ENCODE peak calls at places on chromosomes 13 and 19, in five cellular contexts. One of them, this sample, is unnamed.

GRCh38 chr13:110824901-110825300 is 90.0 kb downstream of the ANKRD10 start:
- DNase-seq in mammary epithelial cell: no peak
- DNase-seq in adrenal gland: no peak
- DNase-seq in thoracic aorta: no peak
- DNase-seq in foreskin fibroblast: no peak
- DNase-seq in this sample: no peak

GRCh38 chr13:113750554-113751399 is 8.2 kb upstream of the TMEM255B start:
- DNase-seq in mammary epithelial cell: no peak
- DNase-seq in adrenal gland: no peak
- DNase-seq in thoracic aorta: no peak
- DNase-seq in foreskin fibroblast: no peak
- DNase-seq in this sample: no peak

GRCh38 chr19:49301165-49301865 is 23.7 kb downstream of the SLC6A16 start:
- DNase-seq in mammary epithelial cell: peak
- DNase-seq in adrenal gland: peak
- DNase-seq in thoracic aorta: peak
- DNase-seq in foreskin fibroblast: peak
- DNase-seq in this sample: peak

GRCh38 chr13:33213797-33214196 is 71.8 kb downstream of the STARD13 start:
- DNase-seq in mammary epithelial cell: no peak
- DNase-seq in adrenal gland: no peak
- DNase-seq in thoracic aorta: no peak
- DNase-seq in foreskin fibroblast: no peak
- DNase-seq in this sample: no peak

GRCh38 chr19:33296473-33297060 is 5.8 kb downstream of the CEBPA start:
- DNase-seq in mammary epithelial cell: no peak
- DNase-seq in adrenal gland: no peak
- DNase-seq in thoracic aorta: no peak
- DNase-seq in foreskin fibroblast: no peak
- DNase-seq in this sample: no peak

GRCh38 chr13:52455677-52456041 is 381 bp downstream of the CKAP2 start:
- DNase-seq in mammary epithelial cell: peak
- DNase-seq in adrenal gland: peak
- DNase-seq in thoracic aorta: peak
- DNase-seq in foreskin fibroblast: peak
- DNase-seq in this sample: peak

GRCh38 chr19:12364391-12365093 is 941 bp downstream of the ZNF442 start:
- DNase-seq in mammary epithelial cell: peak
- DNase-seq in adrenal gland: peak
- DNase-seq in thoracic aorta: no peak
- DNase-seq in foreskin fibroblast: peak
- DNase-seq in this sample: no peak

GRCh38 chr13:26022538-26023292 is 29.1 kb downstream of the SHISA2 start:
- DNase-seq in mammary epithelial cell: peak
- DNase-seq in adrenal gland: peak
- DNase-seq in thoracic aorta: peak
- DNase-seq in foreskin fibroblast: peak
- DNase-seq in this sample: peak

GRCh38 chr19:48419158-48419920 is 25.9 kb downstream of the GRIN2D start:
- DNase-seq in mammary epithelial cell: no peak
- DNase-seq in adrenal gland: peak
- DNase-seq in thoracic aorta: no peak
- DNase-seq in foreskin fibroblast: no peak
- DNase-seq in this sample: peak

GRCh38 chr13:27211771-27212364 is 39.5 kb upstream of the RPL21 start:
- DNase-seq in mammary epithelial cell: peak
- DNase-seq in adrenal gland: peak
- DNase-seq in thoracic aorta: no peak
- DNase-seq in foreskin fibroblast: peak
- DNase-seq in this sample: peak

GRCh38 chr13:23140492-23140891 is 40.3 kb upstream of the SGCG start:
- DNase-seq in mammary epithelial cell: no peak
- DNase-seq in adrenal gland: no peak
- DNase-seq in thoracic aorta: no peak
- DNase-seq in foreskin fibroblast: peak
- DNase-seq in this sample: no peak

GRCh38 chr13:19085258-19085657 is 96.4 kb downstream of the TUBA3C start:
- DNase-seq in mammary epithelial cell: no peak
- DNase-seq in adrenal gland: no peak
- DNase-seq in thoracic aorta: no peak
- DNase-seq in foreskin fibroblast: no peak
- DNase-seq in this sample: no peak

GRCh38 chr13:99205621-99206220 is 5.1 kb downstream of the UBAC2 start:
- DNase-seq in mammary epithelial cell: no peak
- DNase-seq in adrenal gland: no peak
- DNase-seq in thoracic aorta: no peak
- DNase-seq in foreskin fibroblast: no peak
- DNase-seq in this sample: no peak

GRCh38 chr19:17872251-17873001 is 681 bp downstream of the SLC5A5 start:
- DNase-seq in mammary epithelial cell: no peak
- DNase-seq in adrenal gland: no peak
- DNase-seq in thoracic aorta: no peak
- DNase-seq in foreskin fibroblast: no peak
- DNase-seq in this sample: no peak

DNA sequence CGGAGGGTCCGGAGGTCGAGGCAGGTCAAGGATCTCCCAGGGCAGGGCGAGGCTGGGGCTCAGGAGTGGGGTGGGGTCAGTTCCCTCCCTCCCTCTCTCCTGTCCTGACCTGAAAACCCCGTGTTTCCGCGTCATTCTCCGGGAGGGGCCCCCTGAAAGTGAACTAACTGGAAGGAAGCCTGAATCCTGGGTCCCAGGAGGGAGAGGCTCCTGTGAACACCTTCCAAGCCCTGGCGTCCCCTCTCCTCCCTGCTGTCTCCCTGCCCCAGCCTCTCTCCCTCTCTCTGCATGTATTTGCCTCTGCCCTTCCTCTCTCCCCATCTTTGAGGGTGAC is 741 bp upstream of the CADM4 start:
- DNase-seq in mammary epithelial cell: no peak
- DNase-seq in adrenal gland: no peak
- DNase-seq in thoracic aorta: no peak
- DNase-seq in foreskin fibroblast: no peak
- DNase-seq in this sample: no peak
- H3K4me3 ChIP-seq in mammary epithelial cell: peak
- H3K4me3 ChIP-seq in adrenal gland: no peak
- H3K4me3 ChIP-seq in thoracic aorta: peak
- H3K4me3 ChIP-seq in foreskin fibroblast: peak
- H3K4me3 ChIP-seq in this sample: peak

GRCh38 chr13:109135018-109135417 is 505.6 kb downstream of the MYO16 start:
- DNase-seq in mammary epithelial cell: no peak
- DNase-seq in adrenal gland: no peak
- DNase-seq in thoracic aorta: no peak
- DNase-seq in foreskin fibroblast: no peak
- DNase-seq in this sample: no peak
- TF ChIP-seq CTCF in mammary epithelial cell: no peak
- TF ChIP-seq CTCF in adrenal gland: no peak
- TF ChIP-seq CTCF in thoracic aorta: no peak
- TF ChIP-seq CTCF in foreskin fibroblast: no peak
- TF ChIP-seq CTCF in this sample: no peak

DNA sequence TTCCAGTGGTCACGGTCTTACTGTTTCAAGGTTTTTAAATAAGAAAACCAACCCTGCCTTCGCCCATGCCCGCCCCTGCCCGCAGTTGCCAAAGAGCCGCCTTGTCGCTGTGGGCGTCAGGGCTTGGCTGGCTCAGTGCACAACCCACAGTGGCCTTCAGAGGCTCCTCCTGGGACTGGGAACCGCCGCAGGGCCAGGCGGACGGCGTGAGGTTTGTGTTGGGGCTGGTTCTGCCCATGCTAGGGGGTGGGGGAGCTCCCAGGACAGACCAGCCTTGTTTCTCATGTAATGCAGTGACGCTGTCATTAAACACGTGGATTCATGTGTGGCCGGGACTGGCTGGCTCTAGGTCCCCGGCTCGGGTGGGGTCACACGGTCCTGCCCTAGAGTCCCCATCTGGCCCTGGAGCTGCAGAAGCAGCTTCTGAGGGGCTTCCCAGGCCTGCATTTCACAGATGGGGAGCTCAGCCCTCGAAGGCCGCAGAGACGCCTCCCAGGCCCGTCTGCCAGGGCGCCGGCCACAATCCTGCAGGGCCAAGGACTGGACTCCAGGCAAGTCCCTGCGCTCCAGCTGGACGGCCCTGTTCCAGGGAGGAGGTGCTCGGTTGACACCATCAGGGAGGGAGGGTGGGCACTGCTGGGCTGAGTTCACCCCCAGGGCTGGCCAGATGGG is 2.4 kb upstream of the TEKTIP1 start:
- DNase-seq in mammary epithelial cell: peak
- DNase-seq in adrenal gland: peak
- DNase-seq in thoracic aorta: no peak
- DNase-seq in foreskin fibroblast: no peak
- DNase-seq in this sample: no peak
- H3K4me3 ChIP-seq in mammary epithelial cell: no peak
- H3K4me3 ChIP-seq in adrenal gland: no peak
- H3K4me3 ChIP-seq in thoracic aorta: no peak
- H3K4me3 ChIP-seq in foreskin fibroblast: no peak
- H3K4me3 ChIP-seq in this sample: no peak

DNA sequence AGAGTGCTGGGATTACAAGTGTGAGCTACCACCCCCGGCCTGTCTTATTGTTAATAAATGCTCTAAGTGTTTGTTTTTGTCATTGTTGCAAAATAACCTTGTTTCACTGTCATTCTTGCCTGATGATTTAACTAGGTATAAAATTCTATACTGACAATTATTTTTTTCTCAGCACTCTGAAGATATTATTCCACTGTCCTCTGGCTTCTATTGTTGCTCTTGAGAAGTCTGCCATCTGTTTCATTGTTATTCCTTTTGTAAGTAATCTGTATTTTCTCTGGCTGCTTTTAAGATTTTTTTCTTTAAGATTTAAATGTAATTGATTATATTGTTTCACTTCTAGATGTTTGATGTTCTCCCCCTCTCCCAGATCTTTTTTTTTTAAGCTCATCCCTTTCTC is 17.6 kb downstream of the ZNF420 start:
- DNase-seq in mammary epithelial cell: no peak
- DNase-seq in adrenal gland: no peak
- DNase-seq in thoracic aorta: no peak
- DNase-seq in foreskin fibroblast: no peak
- DNase-seq in this sample: no peak
- TF ChIP-seq CTCF in mammary epithelial cell: no peak
- TF ChIP-seq CTCF in adrenal gland: no peak
- TF ChIP-seq CTCF in thoracic aorta: no peak
- TF ChIP-seq CTCF in foreskin fibroblast: no peak
- TF ChIP-seq CTCF in this sample: no peak

DNA sequence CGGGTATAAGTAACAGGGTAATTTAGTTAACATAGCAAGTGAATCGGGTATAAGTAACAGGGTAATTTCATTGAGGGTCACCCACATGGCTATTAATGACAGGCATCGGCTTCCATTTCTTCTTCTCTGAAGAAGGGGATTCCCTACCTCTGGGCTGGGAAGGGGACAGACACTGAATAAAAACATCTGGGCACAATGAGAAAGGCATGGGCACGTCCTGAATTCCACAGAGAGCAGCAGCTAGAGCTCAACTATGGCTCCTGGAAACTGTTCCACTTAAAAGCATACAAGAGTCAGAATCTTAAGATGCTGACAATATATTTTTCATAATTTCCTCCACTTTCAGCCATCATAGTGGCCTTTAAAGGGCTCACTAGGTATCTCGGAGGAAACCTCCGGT is 51.8 kb downstream of the CRYL1 start:
- DNase-seq in mammary epithelial cell: no peak
- DNase-seq in adrenal gland: no peak
- DNase-seq in thoracic aorta: no peak
- DNase-seq in foreskin fibroblast: no peak
- DNase-seq in this sample: no peak
- H3K4me3 ChIP-seq in mammary epithelial cell: no peak
- H3K4me3 ChIP-seq in adrenal gland: no peak
- H3K4me3 ChIP-seq in thoracic aorta: no peak
- H3K4me3 ChIP-seq in foreskin fibroblast: no peak
- H3K4me3 ChIP-seq in this sample: no peak

GRCh38 chr13:108182652-108183051 is 32.7 kb downstream of the LIG4 start:
- DNase-seq in mammary epithelial cell: no peak
- DNase-seq in adrenal gland: no peak
- DNase-seq in thoracic aorta: no peak
- DNase-seq in foreskin fibroblast: no peak
- DNase-seq in this sample: no peak

GRCh38 chr13:108178105-108178504 is 37.2 kb downstream of the LIG4 start:
- DNase-seq in mammary epithelial cell: no peak
- DNase-seq in adrenal gland: no peak
- DNase-seq in thoracic aorta: no peak
- DNase-seq in foreskin fibroblast: no peak
- DNase-seq in this sample: no peak

GRCh38 chr13:108176685-108177274 is 38.6 kb downstream of the LIG4 start:
- DNase-seq in mammary epithelial cell: peak
- DNase-seq in adrenal gland: peak
- DNase-seq in thoracic aorta: no peak
- DNase-seq in foreskin fibroblast: no peak
- DNase-seq in this sample: no peak
- TF ChIP-seq CTCF in mammary epithelial cell: peak
- TF ChIP-seq CTCF in adrenal gland: no peak
- TF ChIP-seq CTCF in thoracic aorta: no peak
- TF ChIP-seq CTCF in foreskin fibroblast: peak
- TF ChIP-seq CTCF in this sample: peak

This sample was measured in astrocyte of the spinal cord.